ENCODE peak calls at places on chromosome 22, in four cellular contexts. One of them, this sample, is unnamed.

GRCh38 chr22:19431641-19432091 is at the start of gene HIRA:
- DNase-seq in hypothalamus: peak; percentile 44
- DNase-seq in fibroblast of mammary gland: peak; percentile 69
- DNase-seq in B cell: peak; percentile 89
- DNase-seq in this sample: peak; percentile 90

GRCh38 chr22:32413715-32414114 is 1.7 kb upstream of the RTCB start:
- DNase-seq in hypothalamus: no peak
- DNase-seq in fibroblast of mammary gland: peak; percentile 44
- DNase-seq in B cell: no peak
- DNase-seq in this sample: peak; percentile 32

GRCh38 chr22:25900880-25901279 is 158.9 kb downstream of the MYO18B start:
- DNase-seq in hypothalamus: peak; percentile 45
- DNase-seq in fibroblast of mammary gland: no peak
- DNase-seq in B cell: no peak
- DNase-seq in this sample: no peak

GRCh38 chr22:25651332-25651731 is 86.9 kb downstream of the GRK3 start:
- DNase-seq in hypothalamus: no peak
- DNase-seq in fibroblast of mammary gland: no peak
- DNase-seq in B cell: no peak
- DNase-seq in this sample: no peak

GRCh38 chr22:50267591-50268390 is 2.4 kb downstream of the MAPK11 start:
- DNase-seq in hypothalamus: no peak
- DNase-seq in fibroblast of mammary gland: peak; percentile 27
- DNase-seq in B cell: peak; percentile 88
- DNase-seq in this sample: peak; percentile 71

GRCh38 chr22:43363580-43364435 is 20.6 kb upstream of the SCUBE1 start:
- DNase-seq in hypothalamus: no peak
- DNase-seq in fibroblast of mammary gland: no peak
- DNase-seq in B cell: no peak
- DNase-seq in this sample: no peak

GRCh38 chr22:19069451-19069850 is 52.8 kb downstream of the DGCR2 start:
- DNase-seq in hypothalamus: no peak
- DNase-seq in fibroblast of mammary gland: no peak
- DNase-seq in B cell: no peak
- DNase-seq in this sample: no peak

GRCh38 chr22:19598054-19598855 is 74.0 kb upstream of the CLDN5 start:
- DNase-seq in hypothalamus: no peak
- DNase-seq in fibroblast of mammary gland: no peak
- DNase-seq in B cell: no peak
- DNase-seq in this sample: peak; percentile 55

GRCh38 chr22:26185190-26185589 is 15.9 kb downstream of the SEZ6L start:
- DNase-seq in hypothalamus: no peak
- DNase-seq in fibroblast of mammary gland: no peak
- DNase-seq in B cell: no peak
- DNase-seq in this sample: no peak

GRCh38 chr22:19041403-19042074 is 80.7 kb downstream of the DGCR2 start:
- DNase-seq in hypothalamus: no peak
- DNase-seq in fibroblast of mammary gland: no peak
- DNase-seq in B cell: no peak
- DNase-seq in this sample: no peak

GRCh38 chr22:28911279-28911640 is 27.9 kb downstream of the ZNRF3 start:
- DNase-seq in hypothalamus: no peak
- DNase-seq in fibroblast of mammary gland: no peak
- DNase-seq in B cell: no peak
- DNase-seq in this sample: no peak

GRCh38 chr22:46052801-46053562 is 76.0 kb upstream of the WNT7B start:
- DNase-seq in hypothalamus: no peak
- DNase-seq in fibroblast of mammary gland: peak; percentile 49
- DNase-seq in B cell: no peak
- DNase-seq in this sample: peak; percentile 38

GRCh38 chr22:33923660-33924246 is 3.5 kb upstream of the LARGE1 start:
- DNase-seq in hypothalamus: no peak
- DNase-seq in fibroblast of mammary gland: peak; percentile 75
- DNase-seq in B cell: peak; percentile 64
- DNase-seq in this sample: peak; percentile 87

GRCh38 chr22:43222281-43222680 is 35.3 kb upstream of the TTLL12 start:
- DNase-seq in hypothalamus: no peak
- DNase-seq in fibroblast of mammary gland: no peak
- DNase-seq in B cell: no peak
- DNase-seq in this sample: no peak

GRCh38 chr22:41822289-41823057 is 10.4 kb upstream of the SREBF2 start:
- DNase-seq in hypothalamus: no peak
- DNase-seq in fibroblast of mammary gland: peak; percentile 85
- DNase-seq in B cell: peak; percentile 66
- DNase-seq in this sample: peak; percentile 84

GRCh38 chr22:19108807-19109197 is 13.4 kb downstream of the DGCR2 start:
- DNase-seq in hypothalamus: no peak
- DNase-seq in fibroblast of mammary gland: no peak
- DNase-seq in B cell: no peak
- DNase-seq in this sample: no peak

GRCh38 chr22:46370584-46371373 is 35.3 kb downstream of the TRMU start:
- DNase-seq in hypothalamus: no peak
- DNase-seq in fibroblast of mammary gland: no peak
- DNase-seq in B cell: no peak
- DNase-seq in this sample: no peak

GRCh38 chr22:26922804-26923203 is 265.4 kb downstream of the MIAT start:
- DNase-seq in hypothalamus: no peak
- DNase-seq in fibroblast of mammary gland: no peak
- DNase-seq in B cell: no peak
- DNase-seq in this sample: peak; percentile 4

GRCh38 chr22:45818130-45819085 is 146.8 kb downstream of the ATXN10 start:
- DNase-seq in hypothalamus: peak; percentile 45
- DNase-seq in fibroblast of mammary gland: no peak
- DNase-seq in B cell: no peak
- DNase-seq in this sample: no peak

GRCh38 chr22:47443836-47444745 is 681.6 kb downstream of the TBC1D22A start:
- DNase-seq in hypothalamus: no peak
- DNase-seq in fibroblast of mammary gland: no peak
- DNase-seq in B cell: no peak
- DNase-seq in this sample: no peak

GRCh38 chr22:49303061-49303735 is 524.5 kb downstream of the BRD1 start:
- DNase-seq in hypothalamus: no peak
- DNase-seq in fibroblast of mammary gland: no peak
- DNase-seq in B cell: no peak
- DNase-seq in this sample: no peak

GRCh38 chr22:23246982-23247766 is 66.9 kb downstream of the BCR start:
- DNase-seq in hypothalamus: no peak
- DNase-seq in fibroblast of mammary gland: no peak
- DNase-seq in B cell: no peak
- DNase-seq in this sample: no peak

GRCh38 chr22:50209893-50210292 is 9.1 kb downstream of the SELENOO start:
- DNase-seq in hypothalamus: no peak
- DNase-seq in fibroblast of mammary gland: peak; percentile 68
- DNase-seq in B cell: peak; percentile 87
- DNase-seq in this sample: peak; percentile 78

GRCh38 chr22:25484498-25484897 is 80.0 kb upstream of the GRK3 start:
- DNase-seq in hypothalamus: no peak
- DNase-seq in fibroblast of mammary gland: no peak
- DNase-seq in B cell: no peak
- DNase-seq in this sample: no peak

GRCh38 chr22:41561335-41561734 is 525 bp downstream of the CSDC2 start:
- DNase-seq in hypothalamus: no peak
- DNase-seq in fibroblast of mammary gland: no peak
- DNase-seq in B cell: no peak
- DNase-seq in this sample: no peak

GRCh38 chr22:24146190-24146616 is 35.1 kb upstream of the SUSD2 start:
- DNase-seq in hypothalamus: no peak
- DNase-seq in fibroblast of mammary gland: peak; percentile 89
- DNase-seq in B cell: peak; percentile 61
- DNase-seq in this sample: peak; percentile 83